ENCODE peak calls at places on chromosomes 1 and 21, in ten cellular contexts. W is endothelial cell; M is sciatic nerve; J is posterior cingulate gyrus; A is activated gamma-delta T cell treated with Interleukin-2 at 50 U/mL for 16 hours; F is activated effector memory CD4-positive, alpha-beta T cell treated with anti-CD3 and anti-CD28 coated beads, Interleukin-2, amount 50 U/mL, for 16 hours; B is stimulated activated naive CD4-positive, alpha-beta T cell; Q is ELF-1; V is activated T-helper 1 cell treated with Interleukin-2 at 50 U/mL for 16 hours; N is Calu3. T is an unnamed sample.

GRCh38 chr1:193494368-193494767 is 308.0 kb upstream of the B3GALT2 start:
- DNase-seq in W (no peak), M (no peak), J (no peak), A (no peak), F (no peak), B (no peak), Q (no peak), V (no peak), N (no peak), T (no peak)

GRCh38 chr21:43343992-43344886 is 82.7 kb downstream of the SIK1 start:
- DNase-seq in W (no peak), M (no peak), J (no peak), A (no peak), F (no peak), B (no peak), Q (peak; percentile 54), V (no peak), N (no peak), T (no peak)

GRCh38 chr1:235074335-235075120 is 54.1 kb downstream of the TOMM20 start:
- DNase-seq in W (peak; percentile 18), M (no peak), J (peak; percentile 42), A (no peak), F (peak; percentile 86), B (no peak), Q (peak; percentile 73), V (no peak), N (peak; percentile 79), T (peak; percentile 12)

GRCh38 chr1:236143104-236143948 is 987 bp downstream of the GPR137B start:
- DNase-seq in W (peak; percentile 15), M (no peak), J (no peak), A (no peak), F (peak; percentile 70), B (peak; percentile 36), Q (peak; percentile 43), V (no peak), N (no peak), T (no peak)

GRCh38 chr1:38015978-38016640 is 3.6 kb downstream of the UTP11 start:
- DNase-seq in W (no peak), M (peak; percentile 47), J (no peak), A (no peak), F (peak; percentile 48), B (no peak), Q (no peak), V (no peak), N (no peak), T (no peak)

GRCh38 chr1:234683856-234684632 is 74.1 kb upstream of the IRF2BP2 start:
- DNase-seq in W (no peak), M (no peak), J (no peak), A (no peak), F (no peak), B (no peak), Q (peak; percentile 28), V (no peak), N (peak; percentile 66), T (no peak)

GRCh38 chr1:84836145-84836544 is 56.9 kb downstream of the LPAR3 start:
- DNase-seq in W (no peak), M (no peak), J (no peak), A (no peak), F (no peak), B (no peak), Q (no peak), V (no peak), N (peak; percentile 55), T (no peak)

GRCh38 chr1:167734227-167734626 is 12.4 kb downstream of the MPZL1 start:
- DNase-seq in W (no peak), M (no peak), J (no peak), A (no peak), F (no peak), B (no peak), Q (no peak), V (no peak), N (no peak), T (no peak)

GRCh38 chr1:51241119-51241518 is 5.0 kb downstream of the RNF11 start:
- DNase-seq in W (no peak), M (no peak), J (no peak), A (no peak), F (no peak), B (no peak), Q (no peak), V (no peak), N (no peak), T (no peak)

GRCh38 chr1:27403065-27403726 is 10.8 kb downstream of the GPR3 start:
- DNase-seq in W (no peak), M (peak; percentile 81), J (peak; percentile 17), A (peak; percentile 33), F (no peak), B (peak; percentile 52), Q (peak; percentile 88), V (no peak), N (no peak), T (no peak)

GRCh38 chr1:23424171-23424959 is at the start of gene TCEA3:
- DNase-seq in W (no peak), M (peak; percentile 70), J (no peak), A (no peak), F (peak; percentile 72), B (peak; percentile 62), Q (no peak), V (peak; percentile 4), N (no peak), T (no peak)

GRCh38 chr21:45329261-45330074 is 41.8 kb upstream of the POFUT2 start:
- DNase-seq in W (no peak), M (peak; percentile 64), J (no peak), A (no peak), F (no peak), B (no peak), Q (peak; percentile 59), V (no peak), N (peak; percentile 29), T (no peak)

GRCh38 chr1:52702886-52703787 is 5.0 kb upstream of the COA7 start:
- DNase-seq in W (peak; percentile 78), M (peak; percentile 90), J (peak; percentile 95), A (peak; percentile 75), F (peak; percentile 92), B (peak; percentile 87), Q (peak; percentile 96), V (peak; percentile 63), N (peak; percentile 87), T (peak; percentile 71)

GRCh38 chr1:3651939-3652537 is at the start of gene TP73:
- DNase-seq in W (no peak), M (no peak), J (no peak), A (no peak), F (no peak), B (no peak), Q (no peak), V (no peak), N (no peak), T (no peak)

GRCh38 chr1:169941982-169942830 is 48.5 kb upstream of the SCYL3 start:
- DNase-seq in W (no peak), M (no peak), J (no peak), A (no peak), F (no peak), B (no peak), Q (no peak), V (no peak), N (no peak), T (no peak)

GRCh38 chr1:66168467-66168887 is 365.5 kb upstream of the SGIP1 start:
- DNase-seq in W (no peak), M (no peak), J (no peak), A (no peak), F (no peak), B (no peak), Q (no peak), V (no peak), N (no peak), T (no peak)

GRCh38 chr1:45437323-45437722 is 53.6 kb downstream of the TESK2 start:
- DNase-seq in W (no peak), M (no peak), J (no peak), A (no peak), F (no peak), B (no peak), Q (no peak), V (no peak), N (no peak), T (no peak)

GRCh38 chr1:216482620-216483019 is 59.4 kb upstream of the USH2A start:
- DNase-seq in W (no peak), M (no peak), J (no peak), A (no peak), F (no peak), B (no peak), Q (no peak), V (no peak), N (no peak), T (no peak)

GRCh38 chr1:229170778-229171505 is 100.0 kb upstream of the RAB4A start:
- DNase-seq in W (no peak), M (no peak), J (no peak), A (no peak), F (no peak), B (no peak), Q (no peak), V (no peak), N (no peak), T (no peak)

GRCh38 chr1:156705918-156706646 is 699 bp upstream of the CRABP2 start:
- DNase-seq in W (peak; percentile 71), M (peak; percentile 86), J (peak; percentile 55), A (peak; percentile 61), F (peak; percentile 89), B (peak; percentile 72), Q (peak; percentile 100), V (peak; percentile 47), N (peak; percentile 72), T (peak; percentile 60)

T was measured in T-helper 17 cell.